ENCODE peak calls at places on chromosomes 1 and 21, in eight cellular contexts. D is pancreas, J is heart left ventricle, W is aorta, E is ovary, G is thoracic aorta, H is tibial nerve, R is mesenchymal stem cell. P is an unnamed sample.

GRCh38 chr21:41958886-41959563 is 5.2 kb upstream of the C2CD2 start:
- DNase-seq in D (no peak), J (no peak), W (peak; percentile 89), E (no peak), G (peak; percentile 56), H (no peak), R (no peak), P (peak; percentile 92)

GRCh38 chr1:213231795-213232231 is 180.8 kb downstream of the RPS6KC1 start:
- DNase-seq in D (no peak), J (no peak), W (no peak), E (no peak), G (no peak), H (no peak), R (peak; percentile 26), P (peak; percentile 72)

GRCh38 chr1:51343624-51344023 is 13.3 kb upstream of the TTC39A start:
- DNase-seq in D (no peak), J (no peak), W (no peak), E (no peak), G (no peak), H (no peak), R (no peak), P (peak; percentile 68)

GRCh38 chr1:87914396-87914795 is 585.7 kb downstream of the LMO4 start:
- DNase-seq in D (no peak), J (no peak), W (no peak), E (no peak), G (no peak), H (no peak), R (no peak), P (no peak)

GRCh38 chr1:199272107-199272506 is 633.3 kb downstream of the PTPRC start:
- DNase-seq in D (no peak), J (no peak), W (no peak), E (no peak), G (no peak), H (no peak), R (peak; percentile 70), P (no peak)

GRCh38 chr1:59165353-59165752 is 131.5 kb upstream of the FGGY start:
- DNase-seq in D (no peak), J (no peak), W (no peak), E (no peak), G (no peak), H (no peak), R (no peak), P (no peak)

GRCh38 chr1:76040327-76040868 is 34.1 kb upstream of the ST6GALNAC3 start:
- DNase-seq in D (no peak), J (no peak), W (no peak), E (no peak), G (no peak), H (no peak), R (no peak), P (no peak)

GRCh38 chr1:94925561-94926364 is 1.1 kb downstream of the CNN3 start:
- DNase-seq in D (peak; percentile 70), J (peak; percentile 73), W (peak; percentile 79), E (peak; percentile 84), G (no peak), H (peak; percentile 83), R (peak; percentile 87), P (peak; percentile 94)

GRCh38 chr1:38115682-38116187 is 69.1 kb upstream of the POU3F1 start:
- DNase-seq in D (no peak), J (no peak), W (no peak), E (no peak), G (no peak), H (no peak), R (no peak), P (no peak)

GRCh38 chr1:24149854-24150227 is 6.9 kb upstream of the IL22RA1 start:
- DNase-seq in D (no peak), J (no peak), W (no peak), E (no peak), G (no peak), H (no peak), R (peak; percentile 85), P (peak; percentile 91)

GRCh38 chr1:18726388-18726787 is 95.7 kb downstream of the PAX7 start:
- DNase-seq in D (no peak), J (no peak), W (no peak), E (no peak), G (no peak), H (no peak), R (no peak), P (peak; percentile 65)

GRCh38 chr1:97654866-97655265 is 266.0 kb downstream of the DPYD start:
- DNase-seq in D (no peak), J (no peak), W (no peak), E (no peak), G (no peak), H (no peak), R (peak; percentile 2), P (no peak)

GRCh38 chr1:235901461-235901860 is 34.8 kb upstream of the LYST start:
- DNase-seq in D (no peak), J (no peak), W (no peak), E (no peak), G (no peak), H (no peak), R (peak; percentile 40), P (no peak)

GRCh38 chr1:201131398-201131797 is 4.4 kb upstream of the ASCL5 start:
- DNase-seq in D (no peak), J (peak; percentile 48), W (peak; percentile 12), E (no peak), G (no peak), H (no peak), R (no peak), P (no peak)

GRCh38 chr21:14074177-14074576 is 136.6 kb downstream of the LIPI start:
- DNase-seq in D (no peak), J (no peak), W (no peak), E (no peak), G (no peak), H (no peak), R (no peak), P (no peak)

GRCh38 chr1:84711091-84711490 is 20.8 kb upstream of the SSX2IP start:
- DNase-seq in D (no peak), J (no peak), W (no peak), E (no peak), G (no peak), H (no peak), R (peak; percentile 25), P (no peak)

GRCh38 chr1:19734472-19734999 is 65.2 kb downstream of the TMCO4 start:
- DNase-seq in D (no peak), J (no peak), W (peak; percentile 77), E (no peak), G (no peak), H (no peak), R (no peak), P (peak; percentile 82)

GRCh38 chr1:200081151-200081981 is 53.9 kb downstream of the NR5A2 start:
- DNase-seq in D (no peak), J (no peak), W (no peak), E (no peak), G (no peak), H (no peak), R (no peak), P (no peak)

DNA sequence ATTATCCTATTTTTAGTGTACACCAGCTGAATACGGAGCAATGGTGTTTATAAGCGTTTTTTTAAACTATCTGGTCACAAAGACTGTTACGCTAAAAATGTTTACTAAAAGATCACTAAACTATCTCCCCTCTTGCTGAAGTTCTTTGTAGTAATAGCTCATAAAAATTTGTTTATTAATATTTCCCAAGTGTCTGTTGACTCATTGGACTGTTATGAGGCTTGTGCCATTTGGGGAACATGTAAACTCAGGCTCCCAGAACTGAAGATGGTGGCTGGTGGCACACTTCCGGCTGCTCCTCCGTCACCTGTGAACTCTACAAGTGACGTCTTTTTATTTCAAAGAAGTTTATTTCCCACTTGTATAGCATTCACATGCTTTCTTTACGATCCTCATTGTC is 46.3 kb downstream of the AIDA start:
- DNase-seq in D (no peak), J (no peak), W (no peak), E (no peak), G (no peak), H (no peak), R (peak; percentile 31), P (no peak)
- H3K27ac ChIP-seq in D (no peak overlapping the region), J (no peak overlapping the region), W (no peak overlapping the region), E (no peak overlapping the region), G (no peak overlapping the region), H (no peak overlapping the region), R (no peak overlapping the region), P (no peak overlapping the region)

DNA sequence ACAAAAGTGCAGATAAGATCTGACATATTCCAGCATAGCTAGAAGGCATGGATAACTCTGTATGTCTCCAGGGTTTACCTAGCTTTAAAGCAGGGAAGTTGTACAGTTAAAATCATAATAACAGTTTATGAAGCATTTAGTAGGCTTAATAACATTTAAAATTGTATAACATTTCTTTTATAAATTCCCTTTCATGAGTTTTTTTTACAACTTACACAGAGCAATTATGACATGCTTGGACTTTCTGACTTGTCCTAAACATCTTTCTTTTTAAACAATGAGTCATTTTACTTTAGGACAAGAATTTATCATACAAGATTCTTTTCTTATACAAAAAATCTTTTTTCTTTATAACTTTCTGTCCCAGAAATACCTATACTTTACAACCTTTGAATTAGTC is 408.5 kb upstream of the NEGR1 start:
- DNase-seq in D (no peak), J (no peak), W (no peak), E (no peak), G (no peak), H (no peak), R (no peak), P (no peak)
- H3K9me3 ChIP-seq in D (no peaks in the 10 kb centered on the region), J (no peaks in the 10 kb centered on the region), W (peaks cover 1% of the 10 kb centered on the region), E (no peaks in the 10 kb centered on the region), G (peaks cover 10% of the 10 kb centered on the region), H (peaks cover 24% of the 10 kb centered on the region), R (peaks cover 56% of the 10 kb centered on the region), P (peaks cover 2% of the 10 kb centered on the region)

GRCh38 chr1:116165572-116165971 is 54.4 kb downstream of the MAB21L3 start:
- DNase-seq in D (no peak), J (no peak), W (no peak), E (no peak), G (peak; percentile 53), H (peak; percentile 57), R (no peak), P (no peak)

GRCh38 chr1:116163533-116163932 is 52.3 kb downstream of the MAB21L3 start:
- DNase-seq in D (no peak), J (no peak), W (no peak), E (no peak), G (no peak), H (no peak), R (no peak), P (no peak)

GRCh38 chr1:116166011-116166571 is 54.9 kb downstream of the MAB21L3 start:
- DNase-seq in D (no peak), J (no peak), W (no peak), E (no peak), G (no peak), H (no peak), R (no peak), P (no peak)

GRCh38 chr1:116164056-116164889 is 53.1 kb downstream of the MAB21L3 start:
- DNase-seq in D (no peak), J (peak; percentile 70), W (no peak), E (no peak), G (no peak), H (no peak), R (peak; percentile 8), P (no peak)

GRCh38 chr1:116164890-116165176 is 53.6 kb downstream of the MAB21L3 start:
- DNase-seq in D (no peak), J (no peak), W (no peak), E (no peak), G (no peak), H (no peak), R (no peak), P (no peak)
- H3K27ac ChIP-seq in D (no peak overlapping the region), J (peak overlapping the region; percentile 47), W (peak overlapping the region; percentile 31), E (no peak overlapping the region), G (peak overlapping the region; percentile 72), H (peak overlapping the region; percentile 37), R (no peak overlapping the region), P (no peak overlapping the region)

GRCh38 chr1:3578906-3579305 is 32.4 kb downstream of the MEGF6 start:
- DNase-seq in D (no peak), J (no peak), W (no peak), E (no peak), G (no peak), H (no peak), R (no peak), P (no peak)
- H3K9me3 ChIP-seq in D (no peaks in the 10 kb centered on the region), J (no peaks in the 10 kb centered on the region), W (no peaks in the 10 kb centered on the region), E (no peaks in the 10 kb centered on the region), G (no peaks in the 10 kb centered on the region), H (no peaks in the 10 kb centered on the region), R (no peaks in the 10 kb centered on the region), P (no peaks in the 10 kb centered on the region)